ENCODE peak calls at places on chromosome 13, in six cellular contexts. A is H1, H is K562, W is HepG2, N is GM12891, G is GM12878. E is an unnamed sample.

GRCh38 chr13:107883561-107884175 is 331.7 kb downstream of the LIG4 start:
- DNase-seq in W (no peak), H (peak), G (no peak), A (no peak), N (no peak), E (no peak)

GRCh38 chr13:71580614-71581013 is 286.4 kb downstream of the DACH1 start:
- DNase-seq in G (no peak), H (no peak), N (no peak), W (no peak), A (no peak), E (no peak)

GRCh38 chr13:21696865-21697448 is 26.1 kb downstream of the FGF9 start:
- DNase-seq in W (peak), G (no peak), A (no peak), N (no peak), H (no peak), E (no peak)

GRCh38 chr13:108549989-108550388 is 79.4 kb upstream of the MYO16 start:
- DNase-seq in A (no peak), G (no peak), W (no peak), N (no peak), H (no peak), E (no peak)

GRCh38 chr13:33349996-33350826 is 64.7 kb upstream of the STARD13 start:
- DNase-seq in A (no peak), H (no peak), G (no peak), N (peak), W (no peak), E (no peak)

GRCh38 chr13:111359237-111359915 is 38.9 kb downstream of the TEX29 start:
- DNase-seq in A (no peak), N (no peak), W (no peak), G (no peak), H (no peak), E (no peak)

GRCh38 chr13:60679131-60679530 is 282.1 kb downstream of the TDRD3 start:
- DNase-seq in H (no peak), W (no peak), A (no peak), G (no peak), N (no peak), E (no peak)

GRCh38 chr13:31038834-31039552 is 106.5 kb downstream of the TEX26 start:
- DNase-seq in W (no peak), N (peak), G (peak), A (no peak), H (no peak), E (peak)

GRCh38 chr13:102729560-102730275 is 34.9 kb upstream of the METTL21C start:
- DNase-seq in A (no peak), H (no peak), W (no peak), N (no peak), G (no peak), E (no peak)

GRCh38 chr13:72648513-72649065 is 78.8 kb downstream of the MZT1 start:
- DNase-seq in H (no peak), G (no peak), A (no peak), N (no peak), W (no peak), E (no peak)

GRCh38 chr13:78192721-78193120 is 274.1 kb upstream of the EDNRB start:
- DNase-seq in N (no peak), G (no peak), W (no peak), H (no peak), A (no peak), E (no peak)

GRCh38 chr13:95540848-95541247 is 11.7 kb upstream of the CLDN10 start:
- DNase-seq in H (no peak), A (no peak), W (no peak), G (no peak), N (no peak), E (no peak)

GRCh38 chr13:110339263-110339662 is 32.2 kb downstream of the COL4A2 start:
- DNase-seq in A (no peak), H (no peak), N (no peak), G (no peak), W (no peak), E (no peak)

GRCh38 chr13:110336681-110337080 is 29.6 kb downstream of the COL4A2 start:
- DNase-seq in A (no peak), H (no peak), G (no peak), W (no peak), N (no peak), E (no peak)

GRCh38 chr13:110337287-110337686 is 30.2 kb downstream of the COL4A2 start:
- DNase-seq in G (no peak), H (no peak), A (no peak), N (no peak), W (no peak), E (no peak)

GRCh38 chr13:110339975-110340550 is 33.0 kb downstream of the COL4A2 start:
- DNase-seq in N (no peak), G (no peak), W (no peak), H (no peak), A (no peak), E (no peak)

DNA sequence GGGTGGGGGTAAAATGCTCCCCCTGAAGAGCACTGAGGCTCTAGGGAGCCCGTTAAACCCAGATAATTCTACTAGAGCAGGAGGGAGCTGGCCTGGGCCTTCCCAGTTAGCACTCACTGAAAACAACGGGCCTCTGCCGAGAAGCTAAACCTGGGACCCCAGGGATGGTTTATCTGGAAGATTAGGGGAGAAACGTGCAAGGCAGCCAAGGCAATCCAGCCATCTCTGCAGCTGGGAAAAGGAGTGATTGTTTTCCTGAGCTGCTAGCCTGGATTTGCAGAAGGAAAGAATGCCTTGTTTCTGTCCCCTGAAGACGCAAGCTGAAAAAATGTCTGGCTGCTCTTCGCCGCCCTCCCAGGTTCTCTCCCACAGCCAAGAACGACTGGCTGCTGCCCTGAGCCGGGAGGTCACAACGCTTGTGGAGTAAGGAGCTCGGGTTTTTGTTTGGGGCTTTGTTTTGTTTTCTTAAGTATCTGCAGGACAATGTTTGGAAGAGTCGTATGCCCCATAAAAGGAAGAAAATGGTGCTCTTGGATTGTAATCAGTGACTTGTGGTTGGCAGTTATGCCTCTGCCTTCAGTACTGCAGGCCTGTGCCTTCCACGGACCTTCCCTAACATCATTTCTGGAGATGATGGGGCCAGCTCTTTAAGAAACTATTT is 31.5 kb downstream of the COL4A2 start:
- DNase-seq in A (no peak), H (no peak), G (no peak), W (no peak), N (no peak), E (no peak)
- TF ChIP-seq POLR2A in A (no peak), H (no peak), G (no peak), W (no peak), N (no peak), E (no peak)

DNA sequence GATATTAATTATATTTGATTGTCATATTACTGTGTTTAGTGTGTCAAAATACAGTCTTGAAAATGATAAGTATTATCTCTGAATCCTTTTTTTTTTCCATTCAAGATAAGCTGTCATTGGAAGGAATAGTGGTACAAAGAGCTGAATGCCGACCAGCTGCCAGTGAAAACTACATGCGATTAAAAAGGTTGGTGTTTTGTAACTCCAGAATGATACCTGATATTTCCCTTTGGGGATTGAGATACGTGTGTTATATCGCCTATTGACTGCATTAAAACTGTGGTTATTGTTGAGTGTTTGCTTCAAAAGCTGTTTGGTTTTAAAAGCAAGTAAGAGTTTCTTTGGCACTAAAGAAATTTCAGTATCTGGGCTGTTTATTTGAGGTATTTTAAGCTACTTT is 6.5 kb upstream of the KCTD4 start:
- DNase-seq in G (no peak), A (no peak), H (no peak), W (no peak), N (no peak), E (no peak)
- TF ChIP-seq TAF1 in G (no peak), A (no peak), H (no peak), W (no peak), N (no peak), E (no peak)

GRCh38 chr13:48770372-48770771 is 116.6 kb downstream of the CYSLTR2 start:
- DNase-seq in W (no peak), N (no peak), G (no peak), H (no peak), A (no peak), E (no peak)

GRCh38 chr13:48773531-48774275 is 120.0 kb downstream of the CYSLTR2 start:
- DNase-seq in N (no peak), H (no peak), W (no peak), A (no peak), G (no peak), E (no peak)

GRCh38 chr13:48772908-48773307 is 119.2 kb downstream of the CYSLTR2 start:
- DNase-seq in G (no peak), H (no peak), W (no peak), A (no peak), N (no peak), E (no peak)

GRCh38 chr13:48769107-48769704 is 115.5 kb downstream of the CYSLTR2 start:
- DNase-seq in W (peak), H (peak), N (peak), G (peak), A (peak), E (peak)
- TF ChIP-seq POLR2A in W (no peak), H (no peak), N (no peak), G (no peak), A (no peak), E (no peak)

GRCh38 chr13:100221166-100221565 is 132.3 kb downstream of the PCCA start:
- DNase-seq in W (no peak), N (no peak), G (no peak), A (no peak), H (no peak), E (no peak)
- TF ChIP-seq TAF1 in W (no peak), N (no peak), G (no peak), A (no peak), H (no peak), E (no peak)

DNA sequence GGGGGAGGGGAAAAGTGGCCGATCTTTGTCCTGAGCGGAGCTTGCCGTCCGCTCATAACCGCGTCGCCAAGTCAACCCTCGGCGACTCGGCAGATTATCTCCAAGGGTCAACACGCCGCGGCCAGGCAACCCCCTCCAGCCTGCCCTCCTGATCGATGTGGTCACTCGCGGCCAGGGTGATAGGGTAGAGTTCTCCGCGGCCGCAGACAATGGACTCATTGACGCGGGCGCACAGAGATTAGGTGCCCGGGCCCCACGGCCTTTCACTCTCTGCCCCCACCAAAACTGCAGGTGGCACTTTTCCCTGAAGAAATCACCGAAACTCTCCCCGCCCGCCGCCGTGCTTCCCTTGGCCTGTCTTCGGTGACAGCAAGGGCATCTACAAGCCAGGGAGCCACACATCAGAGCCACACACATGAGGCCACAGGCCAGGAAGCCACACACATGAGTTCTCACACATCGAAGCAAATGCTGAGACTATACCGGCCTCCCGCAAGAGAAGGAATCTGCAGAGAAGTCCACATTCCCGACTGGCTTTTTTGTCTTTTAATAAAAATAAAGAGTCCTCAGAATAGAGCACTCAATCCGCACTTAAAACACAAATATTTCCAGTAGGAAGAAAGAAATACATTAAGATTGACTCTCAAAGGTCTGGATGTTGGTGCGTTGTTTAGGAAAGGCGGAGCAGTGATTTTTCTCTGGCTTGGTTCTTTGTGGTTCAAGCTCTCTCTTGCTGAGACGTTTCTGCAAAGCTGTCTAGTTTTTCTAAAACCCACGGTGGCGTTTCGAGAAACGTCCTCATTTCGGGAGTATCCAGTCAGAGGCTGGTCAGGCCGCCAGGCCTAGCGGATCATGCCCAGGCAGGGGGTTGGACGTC is 1.5 kb upstream of the PDX1 start:
- DNase-seq in N (no peak), W (no peak), G (no peak), H (no peak), A (no peak), E (peak)
- TF ChIP-seq POLR2A in N (no peak), W (no peak), G (no peak), H (no peak), A (no peak), E (no peak)

DNA sequence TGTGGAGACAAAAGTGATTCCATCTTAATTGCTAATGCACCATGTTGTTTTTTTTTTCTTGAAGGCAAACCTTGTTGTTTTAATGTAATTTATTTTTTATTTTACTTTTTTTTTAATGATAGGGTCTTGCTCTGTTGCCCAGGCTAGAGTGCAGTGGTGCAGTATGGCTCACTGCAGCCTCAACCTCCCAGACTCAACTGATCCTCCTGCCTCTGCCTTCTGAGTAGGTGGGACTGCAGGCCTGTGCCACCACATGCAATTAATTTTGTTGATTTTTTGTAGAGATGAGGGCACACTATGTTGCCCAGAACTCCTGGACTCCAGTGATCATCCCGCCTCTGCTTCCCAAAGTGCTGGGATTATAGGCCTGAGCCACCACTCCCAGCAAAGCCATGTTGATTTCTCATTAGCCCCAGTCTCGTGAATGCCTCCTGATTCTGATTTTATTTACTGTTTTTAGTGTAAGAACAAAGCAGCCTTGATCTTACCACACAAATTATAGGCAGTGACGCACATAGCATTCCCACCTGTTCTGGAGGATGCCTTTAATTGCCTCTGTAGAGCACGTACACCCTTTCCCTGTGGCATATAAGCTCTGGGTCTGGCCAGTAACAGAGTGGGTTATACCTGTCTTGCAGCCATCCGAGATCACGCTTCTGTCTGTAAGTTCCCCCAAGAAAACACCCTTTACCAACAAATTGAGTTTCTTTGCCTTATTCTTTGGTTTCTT is 150.4 kb downstream of the GGACT start:
- DNase-seq in G (no peak), A (no peak), N (no peak), H (no peak), W (no peak), E (no peak)
- TF ChIP-seq TAF1 in G (no peak), A (no peak), N (no peak), H (no peak), W (no peak), E (no peak)

GRCh38 chr13:19958119-19959111 is at the start of gene ZMYM2:
- DNase-seq in H (peak), G (peak), N (peak), W (peak), A (peak), E (peak)
- TF ChIP-seq POLR2A in H (peak), G (peak), N (no peak), W (peak), A (peak), E (no peak)

E was measured in GM12892.